ENCODE peak calls at places on chromosomes 13 and 19, in nine cellular contexts. U is activated CD4-positive, alpha-beta T cell treated with anti-CD3 and anti-CD28 coated beads for 24 hours; F is NCI-H2081; C is activated naive CD8-positive, alpha-beta T cell treated with anti-CD3 and anti-CD28 coated beads for 36 hours; S is NCI-H1694 treated with DMSO at 0.1 percent for 48 hours; Z is RPMI7951; W is stimulated activated CD4-positive, alpha-beta T cell treated with anti-CD3 and anti-CD28 coated beads, TNF-alpha, amount 100 ng/mL, for 48 hours; L is AG09319; G is amniotic stem cell. K is an unnamed sample.
A peak's percentile ranks its signal among the peaks of the same experiment; 100 is the strongest.

GRCh38 chr19:42096255-42096837 is 20.4 kb downstream of the ZNF574 start:
- DNase-seq in S (no peak), G (no peak), U (no peak), L (no peak), W (no peak), Z (no peak), C (no peak), F (no peak), K (no peak)

GRCh38 chr13:37769078-37769477 is 100.5 kb downstream of the TRPC4 start:
- DNase-seq in U (no peak), G (no peak), F (no peak), W (no peak), S (no peak), Z (no peak), L (no peak), C (no peak), K (no peak)

GRCh38 chr13:83765796-83766195 is 116.5 kb downstream of the SLITRK1 start:
- DNase-seq in L (no peak), S (no peak), Z (peak; percentile 27), G (no peak), F (no peak), W (no peak), C (no peak), U (no peak), K (no peak)

GRCh38 chr13:98436379-98436909 is 140.5 kb downstream of the STK24 start:
- DNase-seq in Z (no peak), W (no peak), F (no peak), G (no peak), U (no peak), L (no peak), C (no peak), S (no peak), K (no peak)

GRCh38 chr19:33447336-33448158 is 74.0 kb downstream of the CEBPG start:
- DNase-seq in W (no peak), S (no peak), C (no peak), G (no peak), L (no peak), U (no peak), Z (no peak), F (no peak), K (no peak)

GRCh38 chr19:34985249-34986022 is 14.7 kb upstream of the GRAMD1A start:
- DNase-seq in C (no peak), L (no peak), Z (peak; percentile 34), S (no peak), U (no peak), W (no peak), G (no peak), F (no peak), K (peak; percentile 58)

GRCh38 chr13:72290962-72291681 is 424.1 kb upstream of the DACH1 start:
- DNase-seq in S (no peak), F (no peak), C (no peak), W (no peak), U (no peak), G (no peak), L (no peak), Z (peak; percentile 97), K (no peak)

GRCh38 chr19:46192990-46193650 is 36.4 kb upstream of the IGFL1 start:
- DNase-seq in Z (peak; percentile 78), W (no peak), F (no peak), S (no peak), G (peak; percentile 29), U (no peak), L (no peak), C (no peak), K (no peak)

GRCh38 chr19:31312004-31312403 is 37.2 kb downstream of the TSHZ3 start:
- DNase-seq in U (peak; percentile 10), Z (peak; percentile 90), C (peak; percentile 46), L (peak; percentile 50), F (no peak), G (peak; percentile 46), W (peak; percentile 47), S (no peak), K (no peak)

GRCh38 chr13:47723898-47724297 is 277.2 kb downstream of the SUCLA2 start:
- DNase-seq in C (no peak), S (no peak), U (no peak), L (no peak), Z (no peak), F (no peak), G (no peak), W (no peak), K (no peak)

GRCh38 chr13:96963786-96964475 is 30.3 kb downstream of the OXGR1 start:
- DNase-seq in Z (no peak), W (no peak), F (no peak), C (no peak), U (no peak), G (no peak), S (no peak), L (no peak), K (no peak)

GRCh38 chr19:48806518-48806817 is 4.4 kb downstream of the BCAT2 start:
- DNase-seq in L (no peak), G (no peak), S (no peak), W (no peak), F (peak; percentile 10), U (no peak), C (peak; percentile 25), Z (no peak), K (no peak)

GRCh38 chr19:50024719-50025021 is 502 bp downstream of the VRK3 start:
- DNase-seq in S (no peak), Z (no peak), G (no peak), U (no peak), C (no peak), W (no peak), L (no peak), F (no peak), K (no peak)

GRCh38 chr13:81058916-81059290 is 718.0 kb upstream of the SPRY2 start:
- DNase-seq in F (no peak), C (no peak), L (no peak), Z (no peak), W (no peak), S (no peak), G (no peak), U (no peak), K (no peak)

GRCh38 chr19:7456964-7457541 is 31.8 kb downstream of the PEX11G start:
- DNase-seq in Z (no peak), U (no peak), S (no peak), C (no peak), W (peak; percentile 18), F (no peak), L (no peak), G (no peak), K (no peak)

GRCh38 chr19:30367001-30367400 is 5.2 kb upstream of the ZNF536 start:
- DNase-seq in L (no peak), W (no peak), C (no peak), Z (no peak), G (no peak), S (no peak), U (no peak), F (no peak), K (no peak)

GRCh38 chr19:6509118-6509971 is 7.2 kb upstream of the TUBB4A start:
- DNase-seq in W (no peak), F (no peak), S (no peak), L (no peak), Z (no peak), U (no peak), C (no peak), G (no peak), K (no peak)

GRCh38 chr19:55099557-55100506 is 17.6 kb downstream of the PPP1R12C start:
- DNase-seq in Z (no peak), W (no peak), C (no peak), L (no peak), S (no peak), G (no peak), F (no peak), U (no peak), K (no peak)

GRCh38 chr19:38721977-38722773 is 22.1 kb downstream of the CAPN12 start:
- DNase-seq in L (no peak), W (no peak), U (no peak), Z (peak; percentile 54), C (no peak), S (no peak), G (no peak), F (no peak), K (no peak)